ENCODE peak calls at places on chromosomes 6 and 20, in four cellular contexts. K, Q, O and D are unnamed samples.

GRCh38 chr6:128204621-128205020 is 303.8 kb upstream of the THEMIS start:
- DNase-seq in O (no peak), Q (peak; percentile 7), K (peak; percentile 43), D (no peak)

GRCh38 chr6:91449539-91449938 is 862.7 kb upstream of the MAP3K7 start:
- DNase-seq in K (no peak), Q (no peak), O (no peak), D (no peak)

GRCh38 chr6:124970243-124970642 is 8.0 kb downstream of the RNF217 start:
- DNase-seq in O (no peak), Q (no peak), K (peak; percentile 46), D (peak; percentile 41)

GRCh38 chr20:309841-310644 is 12.7 kb downstream of the ZCCHC3 start:
- DNase-seq in O (peak; percentile 91), Q (peak; percentile 99), K (peak; percentile 99), D (peak; percentile 99)

GRCh38 chr20:19783966-19784401 is 25.9 kb downstream of the RIN2 start:
- DNase-seq in O (no peak), K (peak; percentile 54), Q (peak; percentile 71), D (peak; percentile 56)

GRCh38 chr6:145315982-145316600 is 419.2 kb downstream of the EPM2A start:
- DNase-seq in Q (no peak), O (no peak), K (no peak), D (no peak)

GRCh38 chr6:125046107-125046925 is 84.1 kb downstream of the RNF217 start:
- DNase-seq in K (no peak), Q (no peak), O (no peak), D (no peak)

GRCh38 chr20:48647873-48648272 is 179.9 kb downstream of the PREX1 start:
- DNase-seq in Q (no peak), K (no peak), O (no peak), D (no peak)